ENCODE peak calls at places on chromosomes 12 and 14, in eight cellular contexts. One of them, this sample, is unnamed.

GRCh38 chr12:15688202-15688736 is 100.9 kb downstream of the EPS8 start:
- DNase-seq in BJ: no peak
- DNase-seq in heart right ventricle: peak; percentile 61
- DNase-seq in endothelial cell of umbilical vein: no peak
- DNase-seq in body of pancreas: peak; percentile 68
- DNase-seq in tibial artery: peak; percentile 78
- DNase-seq in thoracic aorta: no peak
- DNase-seq in mammary epithelial cell: no peak
- DNase-seq in this sample: no peak

GRCh38 chr14:75098209-75098608 is 28.6 kb downstream of the NEK9 start:
- DNase-seq in thoracic aorta: no peak
- DNase-seq in mammary epithelial cell: no peak
- DNase-seq in heart right ventricle: no peak
- DNase-seq in tibial artery: no peak
- DNase-seq in body of pancreas: no peak
- DNase-seq in BJ: no peak
- DNase-seq in endothelial cell of umbilical vein: no peak
- DNase-seq in this sample: no peak

GRCh38 chr12:16006752-16007151 is 95.6 kb downstream of the DERA start:
- DNase-seq in BJ: no peak
- DNase-seq in mammary epithelial cell: no peak
- DNase-seq in thoracic aorta: no peak
- DNase-seq in tibial artery: no peak
- DNase-seq in endothelial cell of umbilical vein: no peak
- DNase-seq in heart right ventricle: no peak
- DNase-seq in body of pancreas: no peak
- DNase-seq in this sample: no peak

GRCh38 chr14:99564256-99564902 is 39.6 kb downstream of the CCDC85C start:
- DNase-seq in mammary epithelial cell: no peak
- DNase-seq in tibial artery: peak; percentile 46
- DNase-seq in BJ: no peak
- DNase-seq in thoracic aorta: no peak
- DNase-seq in endothelial cell of umbilical vein: peak; percentile 78
- DNase-seq in body of pancreas: peak; percentile 78
- DNase-seq in heart right ventricle: peak; percentile 55
- DNase-seq in this sample: no peak

GRCh38 chr12:39380090-39380489 is 62.8 kb downstream of the KIF21A start:
- DNase-seq in mammary epithelial cell: no peak
- DNase-seq in endothelial cell of umbilical vein: no peak
- DNase-seq in heart right ventricle: no peak
- DNase-seq in BJ: no peak
- DNase-seq in body of pancreas: no peak
- DNase-seq in thoracic aorta: no peak
- DNase-seq in tibial artery: no peak
- DNase-seq in this sample: no peak

GRCh38 chr12:8461426-8461825 is 5.7 kb downstream of the CLEC6A start:
- DNase-seq in BJ: no peak
- DNase-seq in heart right ventricle: no peak
- DNase-seq in tibial artery: no peak
- DNase-seq in thoracic aorta: no peak
- DNase-seq in body of pancreas: no peak
- DNase-seq in endothelial cell of umbilical vein: no peak
- DNase-seq in mammary epithelial cell: no peak
- DNase-seq in this sample: no peak

GRCh38 chr12:6426882-6427671 is 17.7 kb upstream of the CD27 start:
- DNase-seq in thoracic aorta: no peak
- DNase-seq in endothelial cell of umbilical vein: no peak
- DNase-seq in heart right ventricle: no peak
- DNase-seq in mammary epithelial cell: no peak
- DNase-seq in BJ: no peak
- DNase-seq in body of pancreas: no peak
- DNase-seq in tibial artery: no peak
- DNase-seq in this sample: no peak

GRCh38 chr12:75208851-75209781 is 523 bp downstream of the KCNC2 start:
- DNase-seq in mammary epithelial cell: peak; percentile 26
- DNase-seq in body of pancreas: peak; percentile 10
- DNase-seq in thoracic aorta: no peak
- DNase-seq in heart right ventricle: no peak
- DNase-seq in BJ: no peak
- DNase-seq in endothelial cell of umbilical vein: peak; percentile 27
- DNase-seq in tibial artery: no peak
- DNase-seq in this sample: peak; percentile 8

GRCh38 chr12:14710632-14711324 is 14.4 kb upstream of the GUCY2C start:
- DNase-seq in body of pancreas: no peak
- DNase-seq in endothelial cell of umbilical vein: no peak
- DNase-seq in BJ: no peak
- DNase-seq in tibial artery: no peak
- DNase-seq in thoracic aorta: no peak
- DNase-seq in heart right ventricle: no peak
- DNase-seq in mammary epithelial cell: no peak
- DNase-seq in this sample: no peak

GRCh38 chr12:125162489-125163028 is 97.3 kb downstream of the AACS start:
- DNase-seq in endothelial cell of umbilical vein: no peak
- DNase-seq in thoracic aorta: no peak
- DNase-seq in body of pancreas: no peak
- DNase-seq in heart right ventricle: no peak
- DNase-seq in BJ: no peak
- DNase-seq in mammary epithelial cell: no peak
- DNase-seq in tibial artery: no peak
- DNase-seq in this sample: no peak

DNA sequence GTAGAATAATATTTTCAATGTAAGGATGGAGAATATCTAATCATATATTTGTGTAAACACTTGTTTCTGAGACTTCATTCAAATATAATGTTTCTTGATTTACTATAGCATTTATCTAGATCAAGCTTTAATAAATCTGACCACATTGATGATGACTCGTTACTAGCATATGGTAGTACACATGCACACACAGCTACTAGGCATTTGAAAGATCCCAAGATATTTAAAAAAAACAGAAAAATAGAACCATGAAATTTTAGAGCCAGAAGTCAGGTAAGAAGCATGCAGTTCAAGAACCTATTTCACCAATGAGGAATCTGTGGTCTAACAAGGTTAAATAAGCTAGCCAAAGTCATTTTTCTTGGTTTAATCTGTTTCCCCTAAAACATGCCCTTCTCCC is 32.0 kb downstream of the DCP1B start:
- DNase-seq in mammary epithelial cell: peak; percentile 29
- DNase-seq in BJ: peak; percentile 44
- DNase-seq in tibial artery: no peak
- DNase-seq in body of pancreas: no peak
- DNase-seq in heart right ventricle: no peak
- DNase-seq in endothelial cell of umbilical vein: no peak
- DNase-seq in thoracic aorta: no peak
- DNase-seq in this sample: peak; percentile 19
- H3K4me3 ChIP-seq in mammary epithelial cell: no peak overlapping the region
- H3K4me3 ChIP-seq in BJ: no peak overlapping the region
- H3K4me3 ChIP-seq in tibial artery: peak overlapping the region; percentile 30
- H3K4me3 ChIP-seq in body of pancreas: no peak overlapping the region
- H3K4me3 ChIP-seq in heart right ventricle: peak overlapping the region; percentile 46
- H3K4me3 ChIP-seq in endothelial cell of umbilical vein: no peak overlapping the region
- H3K4me3 ChIP-seq in thoracic aorta: peak overlapping the region; percentile 54
- H3K4me3 ChIP-seq in this sample: no peak overlapping the region

DNA sequence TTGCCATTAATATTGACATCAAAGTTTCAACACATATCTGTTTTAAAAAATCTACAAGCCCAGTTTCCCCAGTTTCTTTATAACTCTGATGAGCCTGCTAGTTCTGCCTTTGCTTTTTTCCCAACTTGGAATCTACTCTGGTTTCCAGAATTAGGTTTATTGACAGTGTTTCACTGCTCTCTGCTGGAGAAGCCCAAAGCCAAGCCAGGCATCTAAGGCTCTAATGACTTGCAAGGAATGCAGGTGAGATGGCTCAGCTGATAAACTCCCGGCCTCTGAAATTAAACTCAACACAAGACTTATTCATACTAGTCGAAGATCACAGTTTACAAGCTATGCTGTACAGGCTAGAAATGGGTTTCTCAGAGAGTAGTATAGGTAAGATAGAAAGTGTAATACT is 54.3 kb downstream of the HMGA2 start:
- DNase-seq in heart right ventricle: no peak
- DNase-seq in BJ: no peak
- DNase-seq in body of pancreas: no peak
- DNase-seq in thoracic aorta: no peak
- DNase-seq in mammary epithelial cell: no peak
- DNase-seq in endothelial cell of umbilical vein: peak; percentile 44
- DNase-seq in tibial artery: no peak
- DNase-seq in this sample: no peak
- TF ChIP-seq CTCF in heart right ventricle: no peak
- TF ChIP-seq CTCF in BJ: peak; percentile 48
- TF ChIP-seq CTCF in body of pancreas: peak; percentile 21
- TF ChIP-seq CTCF in thoracic aorta: no peak
- TF ChIP-seq CTCF in mammary epithelial cell: peak; percentile 49
- TF ChIP-seq CTCF in endothelial cell of umbilical vein: peak; percentile 21
- TF ChIP-seq CTCF in tibial artery: no peak
- TF ChIP-seq CTCF in this sample: peak; percentile 44

GRCh38 chr12:117365072-117365616 is 3.7 kb upstream of the NOS1 start:
- DNase-seq in thoracic aorta: no peak
- DNase-seq in mammary epithelial cell: no peak
- DNase-seq in endothelial cell of umbilical vein: no peak
- DNase-seq in BJ: no peak
- DNase-seq in body of pancreas: no peak
- DNase-seq in tibial artery: no peak
- DNase-seq in heart right ventricle: no peak
- DNase-seq in this sample: no peak

GRCh38 chr12:117370588-117370987 is 9.2 kb upstream of the NOS1 start:
- DNase-seq in endothelial cell of umbilical vein: no peak
- DNase-seq in BJ: no peak
- DNase-seq in body of pancreas: no peak
- DNase-seq in thoracic aorta: no peak
- DNase-seq in tibial artery: no peak
- DNase-seq in heart right ventricle: no peak
- DNase-seq in mammary epithelial cell: no peak
- DNase-seq in this sample: no peak

GRCh38 chr12:117363263-117363662 is 1.8 kb upstream of the NOS1 start:
- DNase-seq in BJ: no peak
- DNase-seq in tibial artery: no peak
- DNase-seq in endothelial cell of umbilical vein: no peak
- DNase-seq in heart right ventricle: no peak
- DNase-seq in mammary epithelial cell: no peak
- DNase-seq in body of pancreas: no peak
- DNase-seq in thoracic aorta: no peak
- DNase-seq in this sample: no peak

GRCh38 chr12:117363953-117364486 is 2.6 kb upstream of the NOS1 start:
- DNase-seq in heart right ventricle: no peak
- DNase-seq in tibial artery: no peak
- DNase-seq in endothelial cell of umbilical vein: no peak
- DNase-seq in BJ: no peak
- DNase-seq in mammary epithelial cell: no peak
- DNase-seq in thoracic aorta: no peak
- DNase-seq in body of pancreas: no peak
- DNase-seq in this sample: no peak

DNA sequence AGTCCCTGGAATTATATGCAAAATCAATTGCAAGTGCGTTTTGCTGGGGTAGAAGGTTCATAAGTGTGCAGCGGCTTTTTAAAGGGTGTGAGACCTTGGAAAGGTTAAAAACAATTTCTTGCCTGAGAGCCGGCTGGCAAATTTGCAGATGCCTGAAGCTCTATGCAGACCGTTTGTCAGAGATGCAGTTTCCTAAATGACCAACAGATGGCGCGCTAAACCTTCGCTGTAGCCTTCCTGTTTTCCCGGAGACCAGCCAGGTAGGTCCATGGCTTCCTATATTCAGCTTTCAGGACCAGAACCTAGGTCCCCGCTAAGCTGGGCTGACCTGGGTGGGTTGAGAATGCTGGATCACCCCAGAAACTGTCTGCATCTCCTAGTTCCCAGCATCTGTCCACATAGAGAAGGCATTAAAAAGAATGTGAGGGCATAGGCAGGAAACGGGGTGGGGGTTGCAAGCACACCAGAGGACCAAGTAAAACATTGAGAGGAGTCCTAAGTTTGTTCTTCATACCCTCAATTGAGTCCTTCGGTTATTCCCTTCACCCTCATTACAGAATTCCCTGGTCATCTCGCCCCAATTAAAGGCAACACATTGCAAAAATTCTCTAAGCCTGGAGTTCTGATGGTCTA is 5.7 kb upstream of the NOS1 start:
- DNase-seq in mammary epithelial cell: peak; percentile 55
- DNase-seq in endothelial cell of umbilical vein: peak; percentile 79
- DNase-seq in body of pancreas: peak; percentile 89
- DNase-seq in thoracic aorta: no peak
- DNase-seq in BJ: peak; percentile 11
- DNase-seq in heart right ventricle: no peak
- DNase-seq in tibial artery: peak; percentile 47
- DNase-seq in this sample: peak; percentile 68
- H3K27me3 ChIP-seq in mammary epithelial cell: peaks cover 3% of the 10 kb centered on the region
- H3K27me3 ChIP-seq in endothelial cell of umbilical vein: peaks cover 14% of the 10 kb centered on the region
- H3K27me3 ChIP-seq in body of pancreas: no peaks in the 10 kb centered on the region
- H3K27me3 ChIP-seq in thoracic aorta: no peaks in the 10 kb centered on the region
- H3K27me3 ChIP-seq in BJ: peaks cover 3% of the 10 kb centered on the region
- H3K27me3 ChIP-seq in heart right ventricle: peaks cover 49% of the 10 kb centered on the region
- H3K27me3 ChIP-seq in tibial artery: peaks cover 32% of the 10 kb centered on the region
- H3K27me3 ChIP-seq in this sample: peaks cover 2% of the 10 kb centered on the region

GRCh38 chr12:47214771-47215170 is 135.0 kb upstream of the AMIGO2 start:
- DNase-seq in mammary epithelial cell: no peak
- DNase-seq in body of pancreas: no peak
- DNase-seq in endothelial cell of umbilical vein: no peak
- DNase-seq in tibial artery: no peak
- DNase-seq in BJ: no peak
- DNase-seq in heart right ventricle: no peak
- DNase-seq in thoracic aorta: no peak
- DNase-seq in this sample: no peak

GRCh38 chr12:47218191-47218654 is 138.5 kb upstream of the AMIGO2 start:
- DNase-seq in thoracic aorta: no peak
- DNase-seq in endothelial cell of umbilical vein: no peak
- DNase-seq in body of pancreas: no peak
- DNase-seq in BJ: no peak
- DNase-seq in mammary epithelial cell: peak; percentile 16
- DNase-seq in tibial artery: no peak
- DNase-seq in heart right ventricle: no peak
- DNase-seq in this sample: no peak

GRCh38 chr12:47219243-47219642 is 139.5 kb upstream of the AMIGO2 start:
- DNase-seq in BJ: no peak
- DNase-seq in thoracic aorta: no peak
- DNase-seq in body of pancreas: peak; percentile 30
- DNase-seq in mammary epithelial cell: peak; percentile 39
- DNase-seq in heart right ventricle: no peak
- DNase-seq in endothelial cell of umbilical vein: no peak
- DNase-seq in tibial artery: no peak
- DNase-seq in this sample: peak; percentile 69

GRCh38 chr12:47214001-47214619 is 134.4 kb upstream of the AMIGO2 start:
- DNase-seq in mammary epithelial cell: no peak
- DNase-seq in BJ: no peak
- DNase-seq in thoracic aorta: no peak
- DNase-seq in body of pancreas: no peak
- DNase-seq in endothelial cell of umbilical vein: no peak
- DNase-seq in heart right ventricle: no peak
- DNase-seq in tibial artery: no peak
- DNase-seq in this sample: no peak

DNA sequence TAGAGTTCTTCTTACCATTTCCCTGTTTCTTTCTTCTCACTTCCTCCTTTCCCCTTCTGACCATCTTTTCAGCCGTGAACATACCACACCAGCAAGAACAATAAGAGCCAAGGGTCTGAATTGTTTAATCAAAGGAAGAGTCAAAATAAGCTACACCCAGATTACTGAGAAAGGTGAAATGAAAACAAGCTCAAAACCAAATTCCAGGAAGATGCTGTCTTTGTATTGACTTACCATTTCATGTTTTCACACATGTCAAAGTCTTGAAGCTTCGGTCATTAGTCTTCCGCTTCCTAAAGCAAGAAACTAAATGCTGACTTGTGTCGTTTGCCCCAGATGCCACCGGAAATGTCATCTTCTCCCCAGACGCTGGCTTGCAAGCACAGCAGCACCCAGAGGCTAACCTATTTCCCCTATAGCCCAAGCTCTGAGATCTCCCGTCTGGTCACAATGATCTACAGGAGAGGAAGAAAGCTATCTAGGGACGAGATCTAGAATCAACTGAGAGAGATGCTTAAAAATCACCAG is 136.5 kb upstream of the AMIGO2 start:
- DNase-seq in heart right ventricle: no peak
- DNase-seq in BJ: no peak
- DNase-seq in tibial artery: no peak
- DNase-seq in body of pancreas: no peak
- DNase-seq in endothelial cell of umbilical vein: no peak
- DNase-seq in thoracic aorta: no peak
- DNase-seq in mammary epithelial cell: no peak
- DNase-seq in this sample: no peak
- H3K4me3 ChIP-seq in heart right ventricle: peak overlapping the region; percentile 55
- H3K4me3 ChIP-seq in BJ: no peak overlapping the region
- H3K4me3 ChIP-seq in tibial artery: no peak overlapping the region
- H3K4me3 ChIP-seq in body of pancreas: no peak overlapping the region
- H3K4me3 ChIP-seq in endothelial cell of umbilical vein: no peak overlapping the region
- H3K4me3 ChIP-seq in thoracic aorta: peak overlapping the region; percentile 39
- H3K4me3 ChIP-seq in mammary epithelial cell: no peak overlapping the region
- H3K4me3 ChIP-seq in this sample: no peak overlapping the region

This sample was measured in bronchial epithelial cell.